ENCODE peak calls at places on chromosomes 3 and 15, in six cellular contexts. One of them, this sample, is unnamed.

GRCh38 chr3:157127831-157128767 is 31.8 kb downstream of the CCNL1 start:
- DNase-seq in IMR-90: peak; percentile 89
- DNase-seq in neuronal stem cell: no peak
- DNase-seq in H9: no peak
- DNase-seq in mesendoderm: peak; percentile 86
- DNase-seq in mesenchymal stem cell: peak; percentile 96
- DNase-seq in this sample: no peak

GRCh38 chr3:23105048-23105447 is 98.1 kb upstream of the UBE2E2 start:
- DNase-seq in IMR-90: no peak
- DNase-seq in neuronal stem cell: no peak
- DNase-seq in H9: no peak
- DNase-seq in mesendoderm: no peak
- DNase-seq in mesenchymal stem cell: no peak
- DNase-seq in this sample: no peak

GRCh38 chr3:162742159-162742717 is 1245.6 kb downstream of the OTOL1 start:
- DNase-seq in IMR-90: no peak
- DNase-seq in neuronal stem cell: no peak
- DNase-seq in H9: no peak
- DNase-seq in mesendoderm: no peak
- DNase-seq in mesenchymal stem cell: no peak
- DNase-seq in this sample: no peak

GRCh38 chr3:195458188-195458800 is 15.5 kb upstream of the ACAP2 start:
- DNase-seq in IMR-90: peak; percentile 28
- DNase-seq in neuronal stem cell: no peak
- DNase-seq in H9: no peak
- DNase-seq in mesendoderm: no peak
- DNase-seq in mesenchymal stem cell: peak; percentile 31
- DNase-seq in this sample: no peak

GRCh38 chr15:81221449-81221848 is 24.8 kb downstream of the IL16 start:
- DNase-seq in IMR-90: no peak
- DNase-seq in neuronal stem cell: no peak
- DNase-seq in H9: no peak
- DNase-seq in mesendoderm: no peak
- DNase-seq in mesenchymal stem cell: no peak
- DNase-seq in this sample: no peak

GRCh38 chr15:91223902-91224301 is 123.8 kb downstream of the SV2B start:
- DNase-seq in IMR-90: no peak
- DNase-seq in neuronal stem cell: no peak
- DNase-seq in H9: no peak
- DNase-seq in mesendoderm: no peak
- DNase-seq in mesenchymal stem cell: no peak
- DNase-seq in this sample: no peak

GRCh38 chr3:74149466-74149865 is 465.0 kb downstream of the CNTN3 start:
- DNase-seq in IMR-90: no peak
- DNase-seq in neuronal stem cell: no peak
- DNase-seq in H9: no peak
- DNase-seq in mesendoderm: no peak
- DNase-seq in mesenchymal stem cell: no peak
- DNase-seq in this sample: no peak

GRCh38 chr3:114365268-114365667 is 71.4 kb downstream of the TIGIT start:
- DNase-seq in IMR-90: peak; percentile 19
- DNase-seq in neuronal stem cell: no peak
- DNase-seq in H9: no peak
- DNase-seq in mesendoderm: no peak
- DNase-seq in mesenchymal stem cell: peak; percentile 21
- DNase-seq in this sample: no peak

GRCh38 chr3:158105124-158105709 is 1.0 kb downstream of the SHOX2 start:
- DNase-seq in IMR-90: no peak
- DNase-seq in neuronal stem cell: no peak
- DNase-seq in H9: peak; percentile 40
- DNase-seq in mesendoderm: peak; percentile 37
- DNase-seq in mesenchymal stem cell: peak; percentile 23
- DNase-seq in this sample: peak; percentile 79

GRCh38 chr3:148748323-148748722 is 50.6 kb downstream of the AGTR1 start:
- DNase-seq in IMR-90: no peak
- DNase-seq in neuronal stem cell: no peak
- DNase-seq in H9: no peak
- DNase-seq in mesendoderm: peak; percentile 9
- DNase-seq in mesenchymal stem cell: no peak
- DNase-seq in this sample: no peak

GRCh38 chr15:63348392-63348791 is 33.3 kb downstream of the CA12 start:
- DNase-seq in IMR-90: peak; percentile 63
- DNase-seq in neuronal stem cell: no peak
- DNase-seq in H9: no peak
- DNase-seq in mesendoderm: no peak
- DNase-seq in mesenchymal stem cell: peak; percentile 41
- DNase-seq in this sample: no peak

GRCh38 chr3:67312205-67312604 is 314.1 kb downstream of the KBTBD8 start:
- DNase-seq in IMR-90: no peak
- DNase-seq in neuronal stem cell: no peak
- DNase-seq in H9: no peak
- DNase-seq in mesendoderm: peak; percentile 5
- DNase-seq in mesenchymal stem cell: no peak
- DNase-seq in this sample: no peak

GRCh38 chr3:33437556-33438283 is 2.5 kb downstream of the UBP1 start:
- DNase-seq in IMR-90: peak; percentile 77
- DNase-seq in neuronal stem cell: no peak
- DNase-seq in H9: no peak
- DNase-seq in mesendoderm: peak; percentile 73
- DNase-seq in mesenchymal stem cell: peak; percentile 74
- DNase-seq in this sample: no peak

GRCh38 chr3:154956815-154957214 is 123.3 kb upstream of the MME start:
- DNase-seq in IMR-90: no peak
- DNase-seq in neuronal stem cell: no peak
- DNase-seq in H9: no peak
- DNase-seq in mesendoderm: no peak
- DNase-seq in mesenchymal stem cell: no peak
- DNase-seq in this sample: no peak

GRCh38 chr3:50503947-50504346 is 513 bp upstream of the CACNA2D2 start:
- DNase-seq in IMR-90: no peak
- DNase-seq in neuronal stem cell: no peak
- DNase-seq in H9: no peak
- DNase-seq in mesendoderm: peak; percentile 45
- DNase-seq in mesenchymal stem cell: no peak
- DNase-seq in this sample: no peak

GRCh38 chr15:91224750-91225380 is 124.8 kb downstream of the SV2B start:
- DNase-seq in IMR-90: peak; percentile 41
- DNase-seq in neuronal stem cell: peak; percentile 67
- DNase-seq in H9: peak; percentile 33
- DNase-seq in mesendoderm: peak; percentile 71
- DNase-seq in mesenchymal stem cell: no peak
- DNase-seq in this sample: peak; percentile 61

GRCh38 chr3:31960793-31961431 is 20.1 kb downstream of the OSBPL10 start:
- DNase-seq in IMR-90: peak; percentile 65
- DNase-seq in neuronal stem cell: no peak
- DNase-seq in H9: no peak
- DNase-seq in mesendoderm: peak; percentile 83
- DNase-seq in mesenchymal stem cell: no peak
- DNase-seq in this sample: peak; percentile 48

GRCh38 chr3:167913218-167913902 is 177.8 kb downstream of the SERPINI1 start:
- DNase-seq in IMR-90: peak; percentile 3
- DNase-seq in neuronal stem cell: no peak
- DNase-seq in H9: peak; percentile 52
- DNase-seq in mesendoderm: peak; percentile 75
- DNase-seq in mesenchymal stem cell: peak; percentile 54
- DNase-seq in this sample: no peak

GRCh38 chr15:49473031-49473430 is 50.0 kb downstream of the FGF7 start:
- DNase-seq in IMR-90: peak; percentile 43
- DNase-seq in neuronal stem cell: no peak
- DNase-seq in H9: no peak
- DNase-seq in mesendoderm: no peak
- DNase-seq in mesenchymal stem cell: no peak
- DNase-seq in this sample: no peak

GRCh38 chr3:16277471-16277870 is 12.5 kb downstream of the OXNAD1 start:
- DNase-seq in IMR-90: peak; percentile 46
- DNase-seq in neuronal stem cell: no peak
- DNase-seq in H9: no peak
- DNase-seq in mesendoderm: no peak
- DNase-seq in mesenchymal stem cell: peak; percentile 51
- DNase-seq in this sample: no peak

GRCh38 chr3:48623851-48624547 is 2.4 kb upstream of the TMEM89 start:
- DNase-seq in IMR-90: no peak
- DNase-seq in neuronal stem cell: no peak
- DNase-seq in H9: no peak
- DNase-seq in mesendoderm: no peak
- DNase-seq in mesenchymal stem cell: no peak
- DNase-seq in this sample: no peak

GRCh38 chr3:124229407-124229806 is 237.5 kb upstream of the ROPN1 start:
- DNase-seq in IMR-90: no peak
- DNase-seq in neuronal stem cell: no peak
- DNase-seq in H9: no peak
- DNase-seq in mesendoderm: no peak
- DNase-seq in mesenchymal stem cell: no peak
- DNase-seq in this sample: no peak

GRCh38 chr3:130789678-130790340 is 43.2 kb upstream of the PIK3R4 start:
- DNase-seq in IMR-90: no peak
- DNase-seq in neuronal stem cell: no peak
- DNase-seq in H9: no peak
- DNase-seq in mesendoderm: peak; percentile 85
- DNase-seq in mesenchymal stem cell: no peak
- DNase-seq in this sample: no peak

GRCh38 chr3:130792241-130792640 is 45.6 kb upstream of the PIK3R4 start:
- DNase-seq in IMR-90: no peak
- DNase-seq in neuronal stem cell: no peak
- DNase-seq in H9: no peak
- DNase-seq in mesendoderm: no peak
- DNase-seq in mesenchymal stem cell: no peak
- DNase-seq in this sample: no peak

GRCh38 chr3:130786306-130786705 is 39.7 kb upstream of the PIK3R4 start:
- DNase-seq in IMR-90: no peak
- DNase-seq in neuronal stem cell: no peak
- DNase-seq in H9: no peak
- DNase-seq in mesendoderm: no peak
- DNase-seq in mesenchymal stem cell: no peak
- DNase-seq in this sample: no peak

GRCh38 chr3:130783629-130784028 is 37.0 kb upstream of the PIK3R4 start:
- DNase-seq in IMR-90: no peak
- DNase-seq in neuronal stem cell: no peak
- DNase-seq in H9: no peak
- DNase-seq in mesendoderm: no peak
- DNase-seq in mesenchymal stem cell: no peak
- DNase-seq in this sample: no peak

DNA sequence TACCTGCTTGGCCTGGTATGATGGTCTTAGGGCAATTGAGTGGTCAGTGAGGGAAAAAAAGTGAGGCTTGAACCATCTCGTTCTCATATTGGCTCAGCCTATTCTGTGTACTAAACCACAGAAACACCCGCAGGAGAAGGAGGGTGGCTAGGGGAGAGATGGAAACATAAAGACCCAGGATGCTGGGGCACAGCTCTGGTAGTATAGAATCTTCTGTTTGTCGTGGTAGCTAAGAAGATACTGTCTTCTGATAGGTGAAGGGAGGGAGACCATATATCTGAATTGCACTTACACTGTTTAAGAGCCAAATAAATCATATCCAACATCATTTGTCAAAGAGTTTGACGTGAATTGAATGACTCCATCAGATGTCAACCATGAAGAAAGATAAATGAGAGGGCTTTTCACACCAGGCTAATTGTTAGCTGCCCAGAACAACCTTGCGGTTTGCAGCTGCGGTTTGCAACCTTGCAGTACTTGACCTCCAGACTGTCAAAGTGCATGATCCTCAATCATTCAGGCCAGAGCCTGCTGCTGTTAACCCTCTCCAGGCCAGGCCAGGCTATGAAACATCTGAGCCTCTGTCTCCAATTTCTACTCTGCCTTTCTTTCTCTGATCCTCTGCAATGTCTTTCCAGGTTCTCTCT is 40.9 kb upstream of the PIK3R4 start:
- DNase-seq in IMR-90: no peak
- DNase-seq in neuronal stem cell: no peak
- DNase-seq in H9: no peak
- DNase-seq in mesendoderm: no peak
- DNase-seq in mesenchymal stem cell: no peak
- DNase-seq in this sample: no peak
- H2BK15ac ChIP-seq in IMR-90: no peak overlapping the region
- H2BK15ac ChIP-seq in neuronal stem cell: no peak overlapping the region
- H2BK15ac ChIP-seq in H9: no peak overlapping the region
- H2BK15ac ChIP-seq in mesendoderm: no peak overlapping the region
- H2BK15ac ChIP-seq in mesenchymal stem cell: no peak overlapping the region
- H2BK15ac ChIP-seq in this sample: no peak overlapping the region

GRCh38 chr3:9769012-9769411 is 735 bp downstream of the CAMK1 start:
- DNase-seq in IMR-90: no peak
- DNase-seq in neuronal stem cell: no peak
- DNase-seq in H9: no peak
- DNase-seq in mesendoderm: no peak
- DNase-seq in mesenchymal stem cell: no peak
- DNase-seq in this sample: no peak

GRCh38 chr3:9768376-9768775 is 1.4 kb downstream of the CAMK1 start:
- DNase-seq in IMR-90: no peak
- DNase-seq in neuronal stem cell: no peak
- DNase-seq in H9: no peak
- DNase-seq in mesendoderm: no peak
- DNase-seq in mesenchymal stem cell: no peak
- DNase-seq in this sample: no peak

GRCh38 chr3:9769426-9770275 is at the start of gene CAMK1:
- DNase-seq in IMR-90: peak; percentile 58
- DNase-seq in neuronal stem cell: peak; percentile 62
- DNase-seq in H9: peak; percentile 78
- DNase-seq in mesendoderm: peak; percentile 74
- DNase-seq in mesenchymal stem cell: peak; percentile 72
- DNase-seq in this sample: peak; percentile 85

GRCh38 chr3:9765865-9766264 is 3.9 kb downstream of the CAMK1 start:
- DNase-seq in IMR-90: no peak
- DNase-seq in neuronal stem cell: no peak
- DNase-seq in H9: peak; percentile 64
- DNase-seq in mesendoderm: peak; percentile 66
- DNase-seq in mesenchymal stem cell: no peak
- DNase-seq in this sample: peak; percentile 49

GRCh38 chr3:9767418-9767817 is 2.3 kb downstream of the CAMK1 start:
- DNase-seq in IMR-90: no peak
- DNase-seq in neuronal stem cell: no peak
- DNase-seq in H9: no peak
- DNase-seq in mesendoderm: no peak
- DNase-seq in mesenchymal stem cell: no peak
- DNase-seq in this sample: no peak
- H2BK15ac ChIP-seq in IMR-90: no peak overlapping the region
- H2BK15ac ChIP-seq in neuronal stem cell: no peak overlapping the region
- H2BK15ac ChIP-seq in H9: no peak overlapping the region
- H2BK15ac ChIP-seq in mesendoderm: no peak overlapping the region
- H2BK15ac ChIP-seq in mesenchymal stem cell: no peak overlapping the region
- H2BK15ac ChIP-seq in this sample: no peak overlapping the region

DNA sequence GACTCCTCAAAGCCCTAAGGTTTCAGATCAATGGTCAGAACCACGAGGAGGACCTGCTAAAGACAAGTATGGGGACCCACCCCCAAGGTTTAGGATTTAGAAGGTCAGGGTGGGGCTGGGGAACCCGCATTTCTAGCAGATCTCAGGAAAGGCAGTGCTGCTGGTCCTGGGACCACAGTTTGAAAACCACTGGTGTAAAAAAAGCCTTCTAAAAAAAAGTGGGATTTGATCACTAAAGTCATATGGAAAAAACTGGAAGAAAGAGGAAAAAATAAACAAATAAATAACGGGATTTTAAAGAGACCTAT is 832 bp downstream of the SLC41A3 start:
- DNase-seq in IMR-90: no peak
- DNase-seq in neuronal stem cell: no peak
- DNase-seq in H9: no peak
- DNase-seq in mesendoderm: peak; percentile 4
- DNase-seq in mesenchymal stem cell: no peak
- DNase-seq in this sample: no peak
- H2BK15ac ChIP-seq in IMR-90: no peak overlapping the region
- H2BK15ac ChIP-seq in neuronal stem cell: no peak overlapping the region
- H2BK15ac ChIP-seq in H9: no peak overlapping the region
- H2BK15ac ChIP-seq in mesendoderm: no peak overlapping the region
- H2BK15ac ChIP-seq in mesenchymal stem cell: no peak overlapping the region
- H2BK15ac ChIP-seq in this sample: no peak overlapping the region

GRCh38 chr15:83378921-83379561 is 68.1 kb upstream of the SH3GL3 start:
- DNase-seq in IMR-90: no peak
- DNase-seq in neuronal stem cell: no peak
- DNase-seq in H9: peak; percentile 67
- DNase-seq in mesendoderm: peak; percentile 40
- DNase-seq in mesenchymal stem cell: no peak
- DNase-seq in this sample: no peak
- H2BK15ac ChIP-seq in IMR-90: no peak overlapping the region
- H2BK15ac ChIP-seq in neuronal stem cell: peak overlapping the region; percentile 98
- H2BK15ac ChIP-seq in H9: no peak overlapping the region
- H2BK15ac ChIP-seq in mesendoderm: no peak overlapping the region
- H2BK15ac ChIP-seq in mesenchymal stem cell: no peak overlapping the region
- H2BK15ac ChIP-seq in this sample: peak overlapping the region; percentile 46